ENCODE peak calls at places on chromosome 17, in six cellular contexts. D is endodermal cell, Q is AG04450, T is mesothelial cell of epicardium, W is fibroblast of the aortic adventitia, G is GM10248. B is an unnamed sample.
A peak's percentile ranks its signal among the peaks of the same experiment; 100 is the strongest.

GRCh38 chr17:2695243-2695960 is 16.2 kb downstream of the CLUH start:
- DNase-seq in D (peak; percentile 43), Q (no peak), T (peak; percentile 36), W (no peak), G (no peak), B (peak; percentile 41)

GRCh38 chr17:19284005-19284959 is 47.1 kb downstream of the EPN2 start:
- DNase-seq in D (no peak), Q (no peak), T (no peak), W (no peak), G (peak; percentile 74), B (peak; percentile 84)

GRCh38 chr17:79623786-79624657 is 13.2 kb upstream of the RBFOX3 start:
- DNase-seq in D (peak; percentile 45), Q (no peak), T (peak; percentile 31), W (no peak), G (no peak), B (no peak)

GRCh38 chr17:4858880-4859260 is 25.7 kb downstream of the MINK1 start:
- DNase-seq in D (peak; percentile 79), Q (no peak), T (no peak), W (peak; percentile 59), G (no peak), B (no peak)

GRCh38 chr17:40903129-40903847 is 18.2 kb upstream of the KRT20 start:
- DNase-seq in D (no peak), Q (no peak), T (no peak), W (peak; percentile 10), G (peak; percentile 65), B (peak; percentile 29)

GRCh38 chr17:49015179-49015923 is 18.2 kb downstream of the IGF2BP1 start:
- DNase-seq in D (peak; percentile 43), Q (no peak), T (peak; percentile 31), W (no peak), G (no peak), B (no peak)

GRCh38 chr17:49076575-49077384 is 55.8 kb upstream of the B4GALNT2 start:
- DNase-seq in D (no peak), Q (peak; percentile 53), T (no peak), W (peak; percentile 89), G (no peak), B (no peak)

GRCh38 chr17:66275651-66276050 is 26.8 kb upstream of the PRKCA start:
- DNase-seq in D (no peak), Q (peak; percentile 56), T (no peak), W (peak; percentile 98), G (no peak), B (no peak)

GRCh38 chr17:77884019-77884418 is 74.5 kb upstream of the TNRC6C start:
- DNase-seq in D (peak; percentile 73), Q (no peak), T (no peak), W (peak; percentile 5), G (no peak), B (no peak)

GRCh38 chr17:78179372-78179771 is 7.5 kb downstream of the TK1 start:
- DNase-seq in D (peak; percentile 53), Q (peak; percentile 23), T (no peak), W (no peak), G (no peak), B (no peak)

GRCh38 chr17:38706625-38707298 is 1.7 kb downstream of the MLLT6 start:
- DNase-seq in D (peak; percentile 68), Q (no peak), T (no peak), W (no peak), G (no peak), B (peak; percentile 43)

GRCh38 chr17:46977348-46977747 is 1.7 kb downstream of the RPRML start:
- DNase-seq in D (peak; percentile 97), Q (no peak), T (peak; percentile 54), W (no peak), G (no peak), B (no peak)

GRCh38 chr17:28896491-28896883 is 1.0 kb downstream of the FLOT2 start:
- DNase-seq in D (no peak), Q (no peak), T (no peak), W (peak; percentile 27), G (no peak), B (no peak)

GRCh38 chr17:28521296-28522085 is 15.3 kb downstream of the FOXN1 start:
- DNase-seq in D (peak; percentile 80), Q (no peak), T (no peak), W (no peak), G (no peak), B (no peak)

GRCh38 chr17:82213251-82214011 is 789 bp upstream of the CCDC57 start:
- DNase-seq in D (peak; percentile 81), Q (peak; percentile 61), T (no peak), W (peak; percentile 75), G (peak; percentile 65), B (peak; percentile 77)

GRCh38 chr17:9109933-9110332 is 88.6 kb downstream of the NTN1 start:
- DNase-seq in D (peak; percentile 45), Q (no peak), T (no peak), W (no peak), G (no peak), B (no peak)

GRCh38 chr17:64534187-64534586 is 27.4 kb downstream of the CEP95 start:
- DNase-seq in D (no peak), Q (no peak), T (no peak), W (no peak), G (no peak), B (no peak)

GRCh38 chr17:67474081-67474661 is 97.1 kb downstream of the PITPNC1 start:
- DNase-seq in D (peak; percentile 59), Q (no peak), T (no peak), W (peak; percentile 97), G (no peak), B (no peak)

DNA sequence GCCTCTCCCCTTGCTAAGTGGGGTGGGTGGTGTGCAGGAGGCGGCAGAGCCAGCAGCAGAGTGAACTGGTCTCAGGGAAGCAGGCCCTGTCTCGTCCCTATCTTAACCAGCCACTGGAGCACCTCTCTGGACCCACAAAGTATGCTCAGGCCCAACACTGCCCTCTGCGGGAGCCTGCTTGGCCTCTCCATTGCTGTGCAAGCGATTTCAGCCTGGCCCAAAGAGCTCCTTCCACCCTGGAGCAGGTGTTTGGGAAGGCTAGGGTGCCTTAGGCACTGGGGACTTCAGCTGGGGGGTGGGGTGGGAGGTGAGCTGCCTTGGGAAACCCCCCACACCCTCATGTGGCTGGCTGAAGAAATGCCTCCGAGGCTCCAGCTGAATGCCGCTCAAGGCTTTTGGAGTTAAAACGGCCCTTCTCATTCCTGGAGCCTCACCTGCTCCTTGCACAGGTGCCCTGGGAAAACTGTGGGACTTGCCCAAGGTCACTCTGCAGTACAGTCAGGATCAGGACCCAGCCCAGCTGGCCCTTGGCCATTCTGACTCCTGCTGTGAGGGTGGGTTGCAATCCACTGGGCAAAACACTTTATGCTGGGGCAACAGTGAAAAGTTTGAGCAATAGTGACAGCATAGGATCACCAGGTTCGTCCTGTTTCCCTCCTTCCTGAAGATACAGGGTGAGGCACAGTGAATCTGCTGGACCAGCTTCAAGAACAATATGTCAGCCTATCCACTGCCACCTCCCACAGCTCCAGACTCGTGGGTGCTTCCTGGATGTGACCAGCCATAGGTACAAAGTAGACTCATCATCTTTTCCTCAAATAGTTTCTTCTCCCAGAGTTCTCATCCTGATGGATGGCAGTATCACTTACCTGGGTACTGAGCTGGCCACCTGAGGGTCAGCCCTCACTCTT is 5.9 kb upstream of the UBE2O start:
- DNase-seq in D (peak; percentile 96), Q (no peak), T (peak; percentile 55), W (peak; percentile 61), G (peak; percentile 77), B (peak; percentile 69)
- TF ChIP-seq CTCF in D (peak; percentile 75), Q (peak; percentile 82), T (peak; percentile 21), W (peak; percentile 72), G (peak; percentile 57), B (peak; percentile 64)

GRCh38 chr17:74118504-74118903 is 85.0 kb upstream of the RPL38 start:
- DNase-seq in D (peak; percentile 98), Q (no peak), T (no peak), W (no peak), G (no peak), B (no peak)
- TF ChIP-seq CTCF in D (peak; percentile 81), Q (no peak), T (no peak), W (no peak), G (no peak), B (no peak)

GRCh38 chr17:57121308-57122042 is 36.4 kb downstream of the AKAP1 start:
- DNase-seq in D (peak; percentile 89), Q (no peak), T (peak; percentile 67), W (peak; percentile 42), G (no peak), B (peak; percentile 40)
- TF ChIP-seq CTCF in D (peak; percentile 80), Q (peak; percentile 77), T (peak; percentile 57), W (peak; percentile 68), G (peak; percentile 35), B (peak; percentile 37)

GRCh38 chr17:68658999-68659780 is 58.0 kb upstream of the FAM20A start:
- DNase-seq in D (no peak), Q (no peak), T (no peak), W (no peak), G (no peak), B (no peak)

GRCh38 chr17:68660302-68660701 is 59.1 kb upstream of the FAM20A start:
- DNase-seq in D (no peak), Q (no peak), T (no peak), W (no peak), G (no peak), B (no peak)

GRCh38 chr17:68661265-68662036 is 60.3 kb upstream of the FAM20A start:
- DNase-seq in D (no peak), Q (no peak), T (no peak), W (no peak), G (no peak), B (no peak)

GRCh38 chr17:68657166-68657940 is 56.2 kb upstream of the FAM20A start:
- DNase-seq in D (no peak), Q (no peak), T (no peak), W (no peak), G (no peak), B (no peak)

GRCh38 chr17:68656666-68657065 is 55.5 kb upstream of the FAM20A start:
- DNase-seq in D (no peak), Q (no peak), T (no peak), W (no peak), G (no peak), B (no peak)
- TF ChIP-seq CTCF in D (no peak), Q (no peak), T (no peak), W (no peak), G (no peak), B (no peak)

GRCh38 chr17:36608794-36609497 is 7.6 kb downstream of the MRM1 start:
- DNase-seq in D (peak; percentile 90), Q (peak; percentile 29), T (no peak), W (peak; percentile 73), G (no peak), B (no peak)

GRCh38 chr17:36610472-36610871 is 9.1 kb downstream of the MRM1 start:
- DNase-seq in D (no peak), Q (no peak), T (no peak), W (no peak), G (no peak), B (no peak)

GRCh38 chr17:36611345-36612072 is 10.1 kb downstream of the MRM1 start:
- DNase-seq in D (no peak), Q (peak; percentile 37), T (no peak), W (peak; percentile 86), G (no peak), B (no peak)

GRCh38 chr17:36608280-36608679 is 6.9 kb downstream of the MRM1 start:
- DNase-seq in D (no peak), Q (no peak), T (no peak), W (no peak), G (no peak), B (no peak)

DNA sequence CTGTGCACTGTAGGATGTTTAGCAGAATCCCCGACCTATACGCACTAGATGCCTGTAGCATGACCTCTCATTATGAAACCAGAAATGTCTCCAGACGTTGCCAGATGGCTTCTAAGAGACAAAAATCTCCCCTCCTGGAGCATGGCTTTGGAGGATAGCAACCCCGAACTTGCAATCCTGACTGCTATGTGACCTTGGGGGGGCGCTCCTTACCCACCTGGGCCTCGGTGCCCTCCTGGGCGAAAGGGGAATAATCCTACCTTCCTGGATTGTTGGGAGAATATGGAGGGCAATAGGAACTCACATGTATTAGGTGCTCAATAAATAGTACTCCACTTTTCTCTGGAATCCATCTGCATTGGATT is 8.1 kb downstream of the MRM1 start:
- DNase-seq in D (peak; percentile 77), Q (no peak), T (no peak), W (no peak), G (no peak), B (no peak)
- TF ChIP-seq CTCF in D (peak; percentile 43), Q (no peak), T (no peak), W (no peak), G (no peak), B (no peak)